ENCODE peak calls at places on chromosomes 2 and 18, in nine cellular contexts. V is HCT116; B is adrenal gland; D is PC-9; U is Karpas-422; E is IMR-90; K is lower lobe of right lung; I is CD4-positive, CD25-positive, alpha-beta regulatory T cell; T is neuronal stem cell. G is an unnamed sample. For H3K4me1 and H3K36me3, the result is how much of the 10 kb centered on the place peaks cover.

GRCh38 chr2:241858206-241859016 is at the start of gene PDCD1:
- DNase-seq in V (no peak), B (no peak), D (no peak), U (no peak), E (no peak), K (peak), I (peak), T (no peak), G (no peak)

GRCh38 chr2:239693761-239694415 is 293.1 kb upstream of the HDAC4 start:
- DNase-seq in V (no peak), B (no peak), D (no peak), U (no peak), E (no peak), K (no peak), I (no peak), T (no peak), G (no peak)

GRCh38 chr2:152924722-152925121 is 206.3 kb downstream of the ARL6IP6 start:
- DNase-seq in V (no peak), B (peak), D (no peak), U (no peak), E (no peak), K (peak), I (no peak), T (no peak), G (no peak)

GRCh38 chr2:24912986-24913385 is 7.1 kb downstream of the ADCY3 start:
- DNase-seq in V (no peak), B (no peak), D (no peak), U (no peak), E (no peak), K (no peak), I (no peak), T (no peak), G (no peak)

GRCh38 chr2:113818382-113818951 is 62.0 kb upstream of the SLC35F5 start:
- DNase-seq in V (peak), B (peak), D (peak), U (no peak), E (peak), K (peak), I (no peak), T (peak), G (peak)

GRCh38 chr18:8367217-8367988 is 241.8 kb upstream of the RAB12 start:
- DNase-seq in V (peak), B (peak), D (no peak), U (no peak), E (no peak), K (peak), I (peak), T (peak), G (peak)

GRCh38 chr2:165905854-165906253 is 47.7 kb downstream of the TTC21B start:
- DNase-seq in V (no peak), B (no peak), D (no peak), U (no peak), E (peak), K (no peak), I (no peak), T (no peak), G (no peak)

GRCh38 chr2:118582058-118582457 is 265.4 kb downstream of the EN1 start:
- DNase-seq in V (no peak), B (no peak), D (no peak), U (no peak), E (no peak), K (no peak), I (no peak), T (no peak), G (no peak)

GRCh38 chr2:231357048-231357447 is 38.5 kb upstream of the B3GNT7 start:
- DNase-seq in V (no peak), B (no peak), D (no peak), U (no peak), E (no peak), K (no peak), I (no peak), T (no peak), G (no peak)

GRCh38 chr18:24913507-24914147 is 438.3 kb downstream of the ZNF521 start:
- DNase-seq in V (no peak), B (no peak), D (no peak), U (no peak), E (no peak), K (no peak), I (no peak), T (no peak), G (no peak)

GRCh38 chr2:228731517-228731916 is 539.6 kb downstream of the PID1 start:
- DNase-seq in V (no peak), B (no peak), D (no peak), U (no peak), E (peak), K (no peak), I (no peak), T (no peak), G (no peak)

GRCh38 chr2:232634319-232635150 is 1.1 kb downstream of the EFHD1 start:
- DNase-seq in V (no peak), B (no peak), D (no peak), U (no peak), E (no peak), K (no peak), I (no peak), T (no peak), G (no peak)

GRCh38 chr18:54828986-54829385 is 709 bp downstream of the RAB27B start:
- DNase-seq in V (no peak), B (no peak), D (no peak), U (no peak), E (no peak), K (no peak), I (no peak), T (no peak), G (no peak)

GRCh38 chr2:160565099-160565498 is 71.5 kb upstream of the RBMS1 start:
- DNase-seq in V (no peak), B (no peak), D (no peak), U (no peak), E (no peak), K (no peak), I (no peak), T (no peak), G (no peak)

GRCh38 chr2:177394622-177395021 is 2.0 kb downstream of the AGPS start:
- DNase-seq in V (no peak), B (no peak), D (no peak), U (no peak), E (no peak), K (no peak), I (no peak), T (no peak), G (no peak)

GRCh38 chr2:234139755-234140154 is 89.3 kb downstream of the SPP2 start:
- DNase-seq in V (no peak), B (no peak), D (no peak), U (no peak), E (no peak), K (no peak), I (no peak), T (no peak), G (no peak)

GRCh38 chr18:51069885-51070284 is 39.9 kb downstream of the SMAD4 start:
- DNase-seq in V (no peak), B (no peak), D (no peak), U (no peak), E (peak), K (no peak), I (no peak), T (no peak), G (no peak)

GRCh38 chr2:3362686-3363085 is 14.9 kb downstream of the EIPR1 start:
- DNase-seq in V (no peak), B (no peak), D (no peak), U (no peak), E (no peak), K (no peak), I (no peak), T (no peak), G (no peak)

GRCh38 chr2:200378652-200379290 is 72.3 kb downstream of the SPATS2L start:
- DNase-seq in V (no peak), B (no peak), D (no peak), U (no peak), E (peak), K (no peak), I (no peak), T (no peak), G (peak)

GRCh38 chr18:8958660-8959059 is 143.8 kb upstream of the NDUFV2 start:
- DNase-seq in V (no peak), B (no peak), D (no peak), U (no peak), E (no peak), K (no peak), I (no peak), T (no peak), G (no peak)

GRCh38 chr2:40357667-40358066 is 94.2 kb downstream of the SLC8A1 start:
- DNase-seq in V (no peak), B (no peak), D (no peak), U (no peak), E (peak), K (no peak), I (no peak), T (no peak), G (no peak)

GRCh38 chr2:6926071-6926732 is 9.0 kb downstream of the RNF144A start:
- DNase-seq in V (no peak), B (no peak), D (no peak), U (no peak), E (no peak), K (no peak), I (no peak), T (no peak), G (no peak)

GRCh38 chr2:159925975-159926374 is 128.0 kb upstream of the CD302 start:
- DNase-seq in V (no peak), B (no peak), D (no peak), U (no peak), E (no peak), K (no peak), I (no peak), T (no peak), G (no peak)

GRCh38 chr2:176852667-176853066 is 359.9 kb upstream of the HNRNPA3 start:
- DNase-seq in V (no peak), B (no peak), D (no peak), U (no peak), E (no peak), K (no peak), I (no peak), T (no peak), G (no peak)

GRCh38 chr2:214069254-214069653 is 341.6 kb upstream of the VWC2L start:
- DNase-seq in V (peak), B (peak), D (peak), U (no peak), E (peak), K (no peak), I (no peak), T (no peak), G (no peak)

GRCh38 chr2:217222511-217222910 is 362.6 kb upstream of the TNP1 start:
- DNase-seq in V (no peak), B (no peak), D (no peak), U (peak), E (peak), K (no peak), I (no peak), T (no peak), G (no peak)

GRCh38 chr2:94871226-94872087 is at the start of gene TEKT4:
- DNase-seq in V (no peak), B (no peak), D (peak), U (no peak), E (no peak), K (peak), I (no peak), T (no peak), G (no peak)

GRCh38 chr18:11521853-11522252 is 87.5 kb upstream of the SLC35G4 start:
- DNase-seq in V (no peak), B (no peak), D (no peak), U (no peak), E (no peak), K (no peak), I (no peak), T (no peak), G (no peak)

GRCh38 chr2:217645891-217646290 is 356.9 kb downstream of the TNS1 start:
- DNase-seq in V (no peak), B (no peak), D (no peak), U (no peak), E (peak), K (no peak), I (no peak), T (no peak), G (no peak)

GRCh38 chr2:112958428-112959108 is 19.2 kb upstream of the IL36G start:
- DNase-seq in V (peak), B (peak), D (no peak), U (peak), E (peak), K (no peak), I (peak), T (peak), G (peak)

GRCh38 chr2:65880451-65880850 is 448.1 kb upstream of the SPRED2 start:
- DNase-seq in V (no peak), B (no peak), D (no peak), U (no peak), E (no peak), K (no peak), I (no peak), T (no peak), G (no peak)

GRCh38 chr2:190716176-190716807 is 67.4 kb downstream of the NAB1 start:
- DNase-seq in V (no peak), B (no peak), D (no peak), U (no peak), E (no peak), K (no peak), I (no peak), T (no peak), G (no peak)

GRCh38 chr2:190711069-190711468 is 62.2 kb downstream of the NAB1 start:
- DNase-seq in V (no peak), B (no peak), D (no peak), U (no peak), E (no peak), K (no peak), I (no peak), T (no peak), G (no peak)

GRCh38 chr2:190714958-190715357 is 66.1 kb downstream of the NAB1 start:
- DNase-seq in V (peak), B (no peak), D (no peak), U (no peak), E (peak), K (no peak), I (no peak), T (no peak), G (no peak)

GRCh38 chr2:190717306-190717705 is 68.4 kb downstream of the NAB1 start:
- DNase-seq in V (no peak), B (no peak), D (no peak), U (no peak), E (peak), K (no peak), I (no peak), T (no peak), G (no peak)

DNA sequence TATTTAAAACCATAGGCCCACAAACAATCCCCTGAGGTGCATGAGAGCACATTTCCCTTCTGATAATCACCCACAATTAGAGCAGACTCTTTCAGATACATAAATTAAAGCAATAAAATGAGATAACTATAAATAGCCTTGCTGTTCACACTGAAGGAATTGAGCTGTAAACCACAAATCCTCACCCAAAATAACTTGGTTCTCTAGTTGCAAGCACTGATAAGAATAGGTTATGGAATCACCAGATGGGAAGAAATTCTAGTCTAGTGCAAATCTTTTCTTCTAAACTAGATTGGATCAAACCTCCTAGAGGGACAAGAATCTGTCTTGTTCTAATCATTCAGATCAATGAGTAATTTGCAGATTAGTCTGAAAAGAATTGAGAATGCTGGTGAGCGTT is 64.6 kb downstream of the NAB1 start:
- DNase-seq in V (no peak), B (no peak), D (no peak), U (no peak), E (peak), K (no peak), I (no peak), T (no peak), G (no peak)
- H3K4me1 ChIP-seq in V (under half), B (under half), D (under half), U (under half), E (under half), K (under half), I (under half), T (under half), G (under half)

GRCh38 chr2:36516136-36516870 is 81.7 kb downstream of the FEZ2 start:
- DNase-seq in V (no peak), B (no peak), D (no peak), U (no peak), E (peak), K (no peak), I (no peak), T (no peak), G (no peak)

GRCh38 chr2:36525245-36525644 is 72.7 kb downstream of the FEZ2 start:
- DNase-seq in V (no peak), B (no peak), D (no peak), U (no peak), E (no peak), K (no peak), I (no peak), T (no peak), G (no peak)

GRCh38 chr2:36523153-36523552 is 74.8 kb downstream of the FEZ2 start:
- DNase-seq in V (no peak), B (no peak), D (no peak), U (no peak), E (no peak), K (no peak), I (no peak), T (no peak), G (no peak)

GRCh38 chr2:36515538-36515937 is 82.4 kb downstream of the FEZ2 start:
- DNase-seq in V (no peak), B (no peak), D (no peak), U (no peak), E (no peak), K (no peak), I (no peak), T (no peak), G (no peak)

GRCh38 chr2:36520431-36520830 is 77.5 kb downstream of the FEZ2 start:
- DNase-seq in V (no peak), B (no peak), D (no peak), U (no peak), E (no peak), K (no peak), I (no peak), T (no peak), G (no peak)
- H3K36me3 ChIP-seq in V (under half), B (under half), D (under half), U (under half), E (half or more), K (half or more), I (under half), T (under half), G (under half)

DNA sequence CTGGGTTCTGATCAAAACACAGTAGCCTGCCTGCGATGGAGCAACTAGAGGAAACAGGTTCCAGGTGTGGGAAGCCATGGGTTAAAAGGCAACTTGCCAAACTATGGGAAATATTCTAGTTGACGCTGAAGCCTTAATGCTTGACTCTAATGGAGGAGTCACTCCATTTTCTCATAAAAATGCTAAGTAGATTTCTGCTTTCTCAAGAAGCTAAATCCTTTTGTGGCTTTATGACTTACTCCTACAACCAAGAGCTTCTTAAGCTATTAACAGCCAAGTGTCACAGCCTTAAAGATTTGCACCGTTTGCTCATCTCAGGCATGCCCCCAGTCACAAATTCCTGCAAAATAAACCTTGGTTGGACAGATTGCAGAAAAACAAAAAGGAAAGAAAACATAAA is 25.2 kb downstream of the ANKRD44 start:
- DNase-seq in V (no peak), B (peak), D (no peak), U (no peak), E (no peak), K (no peak), I (no peak), T (no peak), G (peak)
- H3K4me1 ChIP-seq in V (under half), B (under half), D (under half), U (half or more), E (under half), K (under half), I (half or more), T (under half), G (under half)

DNA sequence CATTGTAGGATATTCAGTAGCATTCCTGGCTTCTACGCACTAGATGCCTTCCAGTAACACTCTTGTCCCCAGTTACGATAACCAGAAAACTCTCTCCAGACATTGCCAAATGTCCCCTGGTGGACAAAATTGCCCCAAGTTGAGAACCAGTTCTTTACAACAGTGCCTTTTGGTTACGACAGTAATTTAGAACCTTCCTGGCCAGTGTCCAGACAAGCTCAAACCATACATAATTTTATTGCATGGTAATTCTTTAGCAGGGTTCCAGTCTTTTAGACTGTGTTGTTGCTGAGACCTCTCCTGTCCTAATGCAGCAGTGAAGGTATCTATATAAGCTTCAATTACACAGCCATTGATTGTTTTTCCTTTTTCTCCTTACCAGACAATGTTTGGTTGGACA is 20.2 kb downstream of the RNMT start:
- DNase-seq in V (no peak), B (no peak), D (no peak), U (no peak), E (no peak), K (no peak), I (no peak), T (no peak), G (no peak)
- H3K36me3 ChIP-seq in V (under half), B (under half), D (under half), U (half or more), E (under half), K (half or more), I (half or more), T (half or more), G (under half)

G was measured in HAP-1.